ENCODE peak calls at places on chromosomes 2 and 18, in ten cellular contexts. One of them, this sample, is unnamed.
A peak's percentile ranks its signal among the peaks of the same experiment; 100 is the strongest.

GRCh38 chr2:96449637-96450036 is 55.5 kb downstream of the NEURL3 start:
- DNase-seq in stomach: no peak
- DNase-seq in pancreas: no peak
- DNase-seq in hepatocyte: no peak
- DNase-seq in thyroid gland: no peak
- DNase-seq in GM23338: no peak
- DNase-seq in lower lobe of right lung: no peak
- DNase-seq in astrocyte of the spinal cord: no peak
- DNase-seq in SK-N-SH: no peak
- DNase-seq in heart left ventricle: no peak
- DNase-seq in this sample: no peak

GRCh38 chr18:35580748-35581534 is 599 bp upstream of the GALNT1 start:
- DNase-seq in GM23338: peak; percentile 79
- DNase-seq in astrocyte of the spinal cord: peak; percentile 38
- DNase-seq in thyroid gland: peak; percentile 60
- DNase-seq in hepatocyte: peak; percentile 81
- DNase-seq in lower lobe of right lung: peak; percentile 71
- DNase-seq in heart left ventricle: peak; percentile 76
- DNase-seq in pancreas: peak; percentile 57
- DNase-seq in SK-N-SH: peak; percentile 89
- DNase-seq in stomach: peak; percentile 55
- DNase-seq in this sample: no peak

GRCh38 chr2:138267902-138268254 is 233.7 kb upstream of the SPOPL start:
- DNase-seq in thyroid gland: no peak
- DNase-seq in stomach: no peak
- DNase-seq in GM23338: no peak
- DNase-seq in pancreas: no peak
- DNase-seq in astrocyte of the spinal cord: no peak
- DNase-seq in lower lobe of right lung: no peak
- DNase-seq in SK-N-SH: no peak
- DNase-seq in hepatocyte: no peak
- DNase-seq in heart left ventricle: no peak
- DNase-seq in this sample: no peak

GRCh38 chr2:186068154-186068826 is 329.7 kb downstream of the FSIP2 start:
- DNase-seq in pancreas: no peak
- DNase-seq in stomach: no peak
- DNase-seq in thyroid gland: no peak
- DNase-seq in hepatocyte: peak; percentile 16
- DNase-seq in astrocyte of the spinal cord: no peak
- DNase-seq in GM23338: no peak
- DNase-seq in heart left ventricle: peak; percentile 60
- DNase-seq in SK-N-SH: peak; percentile 64
- DNase-seq in lower lobe of right lung: no peak
- DNase-seq in this sample: no peak

GRCh38 chr18:4017479-4017878 is 437.6 kb downstream of the DLGAP1 start:
- DNase-seq in astrocyte of the spinal cord: no peak
- DNase-seq in SK-N-SH: no peak
- DNase-seq in GM23338: peak; percentile 87
- DNase-seq in heart left ventricle: no peak
- DNase-seq in thyroid gland: no peak
- DNase-seq in lower lobe of right lung: no peak
- DNase-seq in hepatocyte: peak; percentile 45
- DNase-seq in pancreas: no peak
- DNase-seq in stomach: no peak
- DNase-seq in this sample: no peak

GRCh38 chr2:190469770-190470169 is 61.6 kb downstream of the MFSD6 start:
- DNase-seq in lower lobe of right lung: no peak
- DNase-seq in stomach: no peak
- DNase-seq in hepatocyte: peak; percentile 48
- DNase-seq in SK-N-SH: peak; percentile 57
- DNase-seq in pancreas: no peak
- DNase-seq in heart left ventricle: peak; percentile 37
- DNase-seq in astrocyte of the spinal cord: peak; percentile 71
- DNase-seq in thyroid gland: peak; percentile 67
- DNase-seq in GM23338: no peak
- DNase-seq in this sample: peak; percentile 16

GRCh38 chr2:120476141-120476540 is 130.2 kb downstream of the INHBB start:
- DNase-seq in SK-N-SH: no peak
- DNase-seq in astrocyte of the spinal cord: no peak
- DNase-seq in stomach: peak; percentile 38
- DNase-seq in heart left ventricle: no peak
- DNase-seq in hepatocyte: no peak
- DNase-seq in pancreas: peak; percentile 58
- DNase-seq in GM23338: no peak
- DNase-seq in lower lobe of right lung: peak; percentile 83
- DNase-seq in thyroid gland: peak; percentile 26
- DNase-seq in this sample: no peak

GRCh38 chr2:27501042-27501441 is 4.4 kb downstream of the GCKR start:
- DNase-seq in stomach: peak; percentile 75
- DNase-seq in SK-N-SH: no peak
- DNase-seq in thyroid gland: peak; percentile 68
- DNase-seq in heart left ventricle: no peak
- DNase-seq in pancreas: peak; percentile 80
- DNase-seq in GM23338: no peak
- DNase-seq in astrocyte of the spinal cord: no peak
- DNase-seq in lower lobe of right lung: no peak
- DNase-seq in hepatocyte: no peak
- DNase-seq in this sample: no peak

GRCh38 chr2:102391530-102391929 is 31.4 kb upstream of the IL18RAP start:
- DNase-seq in stomach: no peak
- DNase-seq in thyroid gland: no peak
- DNase-seq in astrocyte of the spinal cord: no peak
- DNase-seq in GM23338: no peak
- DNase-seq in lower lobe of right lung: no peak
- DNase-seq in heart left ventricle: no peak
- DNase-seq in pancreas: no peak
- DNase-seq in hepatocyte: no peak
- DNase-seq in SK-N-SH: no peak
- DNase-seq in this sample: no peak

GRCh38 chr2:229342376-229342775 is 71.3 kb upstream of the PID1 start:
- DNase-seq in pancreas: peak; percentile 26
- DNase-seq in stomach: peak; percentile 40
- DNase-seq in heart left ventricle: peak; percentile 43
- DNase-seq in GM23338: peak; percentile 86
- DNase-seq in hepatocyte: peak; percentile 64
- DNase-seq in astrocyte of the spinal cord: peak; percentile 29
- DNase-seq in lower lobe of right lung: peak; percentile 60
- DNase-seq in SK-N-SH: peak; percentile 20
- DNase-seq in thyroid gland: peak; percentile 66
- DNase-seq in this sample: peak; percentile 7

GRCh38 chr18:50902797-50903196 is 23.9 kb downstream of the ME2 start:
- DNase-seq in heart left ventricle: no peak
- DNase-seq in astrocyte of the spinal cord: no peak
- DNase-seq in hepatocyte: no peak
- DNase-seq in lower lobe of right lung: no peak
- DNase-seq in thyroid gland: no peak
- DNase-seq in SK-N-SH: no peak
- DNase-seq in GM23338: no peak
- DNase-seq in pancreas: no peak
- DNase-seq in stomach: no peak
- DNase-seq in this sample: no peak

GRCh38 chr18:9055185-9055584 is 47.3 kb upstream of the NDUFV2 start:
- DNase-seq in lower lobe of right lung: no peak
- DNase-seq in pancreas: no peak
- DNase-seq in thyroid gland: no peak
- DNase-seq in heart left ventricle: no peak
- DNase-seq in GM23338: no peak
- DNase-seq in astrocyte of the spinal cord: peak; percentile 86
- DNase-seq in hepatocyte: no peak
- DNase-seq in SK-N-SH: peak; percentile 22
- DNase-seq in stomach: no peak
- DNase-seq in this sample: peak; percentile 47
- TF ChIP-seq CTCF in lower lobe of right lung: no peak
- TF ChIP-seq CTCF in pancreas: no peak
- TF ChIP-seq CTCF in thyroid gland: peak; percentile 14
- TF ChIP-seq CTCF in heart left ventricle: no peak
- TF ChIP-seq CTCF in GM23338: no peak
- TF ChIP-seq CTCF in astrocyte of the spinal cord: peak; percentile 34
- TF ChIP-seq CTCF in hepatocyte: peak; percentile 22
- TF ChIP-seq CTCF in SK-N-SH: peak; percentile 59
- TF ChIP-seq CTCF in stomach: no peak
- TF ChIP-seq CTCF in this sample: peak; percentile 28

DNA sequence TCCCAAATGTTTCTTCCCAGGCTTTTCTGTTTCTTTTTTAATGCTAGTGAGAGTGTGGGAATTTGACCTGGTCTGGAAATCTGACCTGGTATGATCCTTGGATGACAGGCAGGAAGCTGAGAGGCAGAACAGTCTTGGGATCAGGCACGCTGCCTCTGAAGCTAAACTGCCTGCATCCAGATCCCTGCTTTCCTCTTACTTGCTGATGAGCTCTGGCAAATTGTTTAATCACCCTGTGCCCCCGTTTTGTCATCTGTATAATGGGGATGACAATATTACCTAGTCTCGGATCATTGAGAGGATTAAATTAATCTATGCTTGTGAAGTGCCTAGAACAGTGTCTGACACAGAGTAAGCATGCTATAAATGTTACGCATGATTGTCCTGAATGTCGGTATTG is 3.3 kb downstream of the KLHL23 start:
- DNase-seq in pancreas: no peak
- DNase-seq in thyroid gland: no peak
- DNase-seq in heart left ventricle: no peak
- DNase-seq in lower lobe of right lung: no peak
- DNase-seq in astrocyte of the spinal cord: no peak
- DNase-seq in stomach: no peak
- DNase-seq in SK-N-SH: no peak
- DNase-seq in GM23338: no peak
- DNase-seq in hepatocyte: no peak
- DNase-seq in this sample: no peak
- H3K4me3 ChIP-seq in pancreas: no peak overlapping the region
- H3K4me3 ChIP-seq in thyroid gland: no peak overlapping the region
- H3K4me3 ChIP-seq in heart left ventricle: no peak overlapping the region
- H3K4me3 ChIP-seq in lower lobe of right lung: peak overlapping the region; percentile 26
- H3K4me3 ChIP-seq in astrocyte of the spinal cord: no peak overlapping the region
- H3K4me3 ChIP-seq in stomach: peak overlapping the region; percentile 10
- H3K4me3 ChIP-seq in SK-N-SH: peak overlapping the region; percentile 14
- H3K4me3 ChIP-seq in GM23338: peak overlapping the region; percentile 26
- H3K4me3 ChIP-seq in hepatocyte: no peak overlapping the region
- H3K4me3 ChIP-seq in this sample: no peak overlapping the region

GRCh38 chr2:235668782-235669181 is 174.9 kb downstream of the AGAP1 start:
- DNase-seq in GM23338: no peak
- DNase-seq in thyroid gland: no peak
- DNase-seq in astrocyte of the spinal cord: no peak
- DNase-seq in lower lobe of right lung: no peak
- DNase-seq in hepatocyte: no peak
- DNase-seq in stomach: no peak
- DNase-seq in pancreas: no peak
- DNase-seq in SK-N-SH: no peak
- DNase-seq in heart left ventricle: no peak
- DNase-seq in this sample: no peak

GRCh38 chr2:235669269-235669831 is 175.5 kb downstream of the AGAP1 start:
- DNase-seq in SK-N-SH: peak; percentile 90
- DNase-seq in lower lobe of right lung: peak; percentile 72
- DNase-seq in pancreas: peak; percentile 55
- DNase-seq in GM23338: peak; percentile 98
- DNase-seq in astrocyte of the spinal cord: peak; percentile 65
- DNase-seq in stomach: peak; percentile 72
- DNase-seq in heart left ventricle: peak; percentile 86
- DNase-seq in thyroid gland: peak; percentile 54
- DNase-seq in hepatocyte: peak; percentile 88
- DNase-seq in this sample: no peak

GRCh38 chr2:235672720-235673119 is 178.9 kb downstream of the AGAP1 start:
- DNase-seq in GM23338: no peak
- DNase-seq in stomach: no peak
- DNase-seq in thyroid gland: no peak
- DNase-seq in SK-N-SH: no peak
- DNase-seq in lower lobe of right lung: no peak
- DNase-seq in pancreas: no peak
- DNase-seq in hepatocyte: no peak
- DNase-seq in astrocyte of the spinal cord: no peak
- DNase-seq in heart left ventricle: no peak
- DNase-seq in this sample: no peak

GRCh38 chr2:235670974-235671787 is 177.3 kb downstream of the AGAP1 start:
- DNase-seq in astrocyte of the spinal cord: no peak
- DNase-seq in thyroid gland: no peak
- DNase-seq in SK-N-SH: no peak
- DNase-seq in heart left ventricle: no peak
- DNase-seq in stomach: no peak
- DNase-seq in lower lobe of right lung: no peak
- DNase-seq in hepatocyte: peak; percentile 10
- DNase-seq in pancreas: no peak
- DNase-seq in GM23338: peak; percentile 50
- DNase-seq in this sample: no peak

GRCh38 chr2:235669983-235670962 is 176.4 kb downstream of the AGAP1 start:
- DNase-seq in SK-N-SH: peak; percentile 87
- DNase-seq in pancreas: peak; percentile 26
- DNase-seq in GM23338: peak; percentile 83
- DNase-seq in lower lobe of right lung: peak; percentile 66
- DNase-seq in stomach: peak; percentile 58
- DNase-seq in heart left ventricle: peak; percentile 77
- DNase-seq in thyroid gland: peak; percentile 65
- DNase-seq in astrocyte of the spinal cord: peak; percentile 66
- DNase-seq in hepatocyte: peak; percentile 88
- DNase-seq in this sample: no peak
- TF ChIP-seq CTCF in SK-N-SH: peak; percentile 55
- TF ChIP-seq CTCF in pancreas: no peak
- TF ChIP-seq CTCF in GM23338: peak; percentile 63
- TF ChIP-seq CTCF in lower lobe of right lung: peak; percentile 40
- TF ChIP-seq CTCF in stomach: no peak
- TF ChIP-seq CTCF in heart left ventricle: peak; percentile 34
- TF ChIP-seq CTCF in thyroid gland: no peak
- TF ChIP-seq CTCF in astrocyte of the spinal cord: peak; percentile 57
- TF ChIP-seq CTCF in hepatocyte: peak; percentile 51
- TF ChIP-seq CTCF in this sample: no peak

GRCh38 chr18:2572144-2572682 is 856 bp downstream of the NDC80 start:
- DNase-seq in astrocyte of the spinal cord: no peak
- DNase-seq in thyroid gland: no peak
- DNase-seq in SK-N-SH: no peak
- DNase-seq in hepatocyte: no peak
- DNase-seq in pancreas: no peak
- DNase-seq in lower lobe of right lung: no peak
- DNase-seq in heart left ventricle: no peak
- DNase-seq in GM23338: no peak
- DNase-seq in stomach: no peak
- DNase-seq in this sample: no peak
- H3K4me3 ChIP-seq in astrocyte of the spinal cord: peak overlapping the region; percentile 85
- H3K4me3 ChIP-seq in thyroid gland: no peak overlapping the region
- H3K4me3 ChIP-seq in SK-N-SH: peak overlapping the region; percentile 69
- H3K4me3 ChIP-seq in hepatocyte: peak overlapping the region; percentile 23
- H3K4me3 ChIP-seq in pancreas: peak overlapping the region; percentile 57
- H3K4me3 ChIP-seq in lower lobe of right lung: peak overlapping the region; percentile 68
- H3K4me3 ChIP-seq in heart left ventricle: no peak overlapping the region
- H3K4me3 ChIP-seq in GM23338: peak overlapping the region; percentile 77
- H3K4me3 ChIP-seq in stomach: peak overlapping the region; percentile 67
- H3K4me3 ChIP-seq in this sample: peak overlapping the region; percentile 80

GRCh38 chr2:97911210-97911921 is 84.4 kb downstream of the TMEM131 start:
- DNase-seq in lower lobe of right lung: no peak
- DNase-seq in astrocyte of the spinal cord: peak; percentile 11
- DNase-seq in heart left ventricle: no peak
- DNase-seq in stomach: no peak
- DNase-seq in thyroid gland: no peak
- DNase-seq in pancreas: no peak
- DNase-seq in SK-N-SH: no peak
- DNase-seq in hepatocyte: no peak
- DNase-seq in GM23338: no peak
- DNase-seq in this sample: no peak
- TF ChIP-seq CTCF in lower lobe of right lung: no peak
- TF ChIP-seq CTCF in astrocyte of the spinal cord: no peak
- TF ChIP-seq CTCF in heart left ventricle: no peak
- TF ChIP-seq CTCF in stomach: no peak
- TF ChIP-seq CTCF in thyroid gland: no peak
- TF ChIP-seq CTCF in pancreas: no peak
- TF ChIP-seq CTCF in SK-N-SH: no peak
- TF ChIP-seq CTCF in hepatocyte: no peak
- TF ChIP-seq CTCF in GM23338: no peak
- TF ChIP-seq CTCF in this sample: no peak

GRCh38 chr2:13698847-13699246 is 933.7 kb upstream of the LRATD1 start:
- DNase-seq in lower lobe of right lung: no peak
- DNase-seq in heart left ventricle: no peak
- DNase-seq in thyroid gland: no peak
- DNase-seq in GM23338: no peak
- DNase-seq in astrocyte of the spinal cord: no peak
- DNase-seq in SK-N-SH: no peak
- DNase-seq in stomach: no peak
- DNase-seq in pancreas: no peak
- DNase-seq in hepatocyte: no peak
- DNase-seq in this sample: no peak
- H3K4me3 ChIP-seq in lower lobe of right lung: no peak overlapping the region
- H3K4me3 ChIP-seq in heart left ventricle: no peak overlapping the region
- H3K4me3 ChIP-seq in thyroid gland: no peak overlapping the region
- H3K4me3 ChIP-seq in GM23338: no peak overlapping the region
- H3K4me3 ChIP-seq in astrocyte of the spinal cord: no peak overlapping the region
- H3K4me3 ChIP-seq in SK-N-SH: no peak overlapping the region
- H3K4me3 ChIP-seq in stomach: no peak overlapping the region
- H3K4me3 ChIP-seq in pancreas: no peak overlapping the region
- H3K4me3 ChIP-seq in hepatocyte: no peak overlapping the region
- H3K4me3 ChIP-seq in this sample: no peak overlapping the region

This sample was measured in epithelial cell of proximal tubule.